ENCODE peak calls at places on chromosomes 6 and 20, in nine cellular contexts. T, E, I, F, V, Q, Y, K and R are unnamed samples.

GRCh38 chr6:11779308-11780096 is 899 bp upstream of the ADTRP start:
- DNase-seq in T (no peak), E (no peak), I (peak), F (no peak), V (no peak), Q (no peak), Y (no peak), K (no peak), R (no peak)

GRCh38 chr6:105111871-105112270 is 67.9 kb downstream of the POPDC3 start:
- DNase-seq in T (no peak), E (no peak), I (no peak), F (no peak), V (no peak), Q (no peak), Y (no peak), K (no peak), R (no peak)

GRCh38 chr6:90406142-90406794 is 109.6 kb upstream of the BACH2 start:
- DNase-seq in T (no peak), E (no peak), I (no peak), F (peak), V (no peak), Q (no peak), Y (no peak), K (no peak), R (peak)

GRCh38 chr6:160659562-160659961 is 4.5 kb downstream of the LPA start:
- DNase-seq in T (no peak), E (no peak), I (no peak), F (no peak), V (no peak), Q (no peak), Y (no peak), K (no peak), R (no peak)

GRCh38 chr6:52399511-52400315 is 20.4 kb upstream of the EFHC1 start:
- DNase-seq in T (peak), E (no peak), I (no peak), F (peak), V (no peak), Q (no peak), Y (no peak), K (peak), R (peak)

GRCh38 chr20:50504231-50504823 is 5.9 kb upstream of the PTPN1 start:
- DNase-seq in T (no peak), E (no peak), I (no peak), F (no peak), V (no peak), Q (no peak), Y (no peak), K (no peak), R (no peak)

GRCh38 chr6:22421187-22421586 is 124.4 kb upstream of the PRL start:
- DNase-seq in T (no peak), E (no peak), I (no peak), F (no peak), V (no peak), Q (no peak), Y (no peak), K (no peak), R (peak)

GRCh38 chr6:139872635-139873034 is 498.2 kb upstream of the CITED2 start:
- DNase-seq in T (no peak), E (no peak), I (no peak), F (no peak), V (no peak), Q (no peak), Y (no peak), K (no peak), R (no peak)

GRCh38 chr6:95518630-95519227 is 58.6 kb upstream of the MANEA start:
- DNase-seq in T (no peak), E (no peak), I (no peak), F (no peak), V (no peak), Q (no peak), Y (no peak), K (no peak), R (no peak)

GRCh38 chr6:140987364-140988135 is 1145.2 kb upstream of the GJE1 start:
- DNase-seq in T (no peak), E (no peak), I (no peak), F (no peak), V (no peak), Q (no peak), Y (no peak), K (no peak), R (peak)